ENCODE peak calls at places on chromosomes 6 and 20, in six cellular contexts. U is HepG2, P is GM23338, E is K562, O is HCT116, V is endothelial cell of umbilical vein. Q is an unnamed sample.

GRCh38 chr6:157428418-157429202 is 47.6 kb downstream of the ZDHHC14 start:
- DNase-seq in U (peak; percentile 73), P (peak; percentile 34), E (peak; percentile 38), O (peak; percentile 95), V (no peak), Q (no peak)

GRCh38 chr6:41338654-41339053 is 3.2 kb downstream of the NCR2 start:
- DNase-seq in U (no peak), P (no peak), E (no peak), O (no peak), V (no peak), Q (no peak)

GRCh38 chr6:30759575-30760239 is 15.4 kb upstream of the IER3 start:
- DNase-seq in U (peak; percentile 97), P (peak; percentile 59), E (no peak), O (no peak), V (peak; percentile 74), Q (no peak)

GRCh38 chr6:3731700-3732099 is 19.8 kb downstream of the PXDC1 start:
- DNase-seq in U (no peak), P (no peak), E (no peak), O (no peak), V (no peak), Q (no peak)

GRCh38 chr6:44245912-44246662 is 814 bp upstream of the HSP90AB1 start:
- DNase-seq in U (peak; percentile 93), P (peak; percentile 96), E (peak; percentile 92), O (peak; percentile 89), V (peak; percentile 83), Q (peak; percentile 93)

GRCh38 chr6:3698021-3698420 is 53.5 kb downstream of the PXDC1 start:
- DNase-seq in U (no peak), P (no peak), E (no peak), O (no peak), V (no peak), Q (no peak)

GRCh38 chr20:33685328-33686007 is 717 bp downstream of the E2F1 start:
- DNase-seq in U (peak; percentile 71), P (peak; percentile 64), E (peak; percentile 92), O (no peak), V (peak; percentile 13), Q (no peak)

GRCh38 chr6:106910999-106911949 is 63.3 kb downstream of the CD24 start:
- DNase-seq in U (peak; percentile 89), P (no peak), E (no peak), O (no peak), V (no peak), Q (no peak)

GRCh38 chr6:19838442-19839236 is 1.5 kb downstream of the ID4 start:
- DNase-seq in U (peak; percentile 95), P (peak; percentile 78), E (no peak), O (peak; percentile 33), V (no peak), Q (peak; percentile 58)

GRCh38 chr6:35202066-35202546 is 11.7 kb upstream of the SCUBE3 start:
- DNase-seq in U (no peak), P (peak; percentile 38), E (no peak), O (no peak), V (no peak), Q (no peak)

GRCh38 chr6:163634514-163635171 is 220.1 kb downstream of the QKI start:
- DNase-seq in U (no peak), P (peak; percentile 25), E (no peak), O (no peak), V (no peak), Q (no peak)

DNA sequence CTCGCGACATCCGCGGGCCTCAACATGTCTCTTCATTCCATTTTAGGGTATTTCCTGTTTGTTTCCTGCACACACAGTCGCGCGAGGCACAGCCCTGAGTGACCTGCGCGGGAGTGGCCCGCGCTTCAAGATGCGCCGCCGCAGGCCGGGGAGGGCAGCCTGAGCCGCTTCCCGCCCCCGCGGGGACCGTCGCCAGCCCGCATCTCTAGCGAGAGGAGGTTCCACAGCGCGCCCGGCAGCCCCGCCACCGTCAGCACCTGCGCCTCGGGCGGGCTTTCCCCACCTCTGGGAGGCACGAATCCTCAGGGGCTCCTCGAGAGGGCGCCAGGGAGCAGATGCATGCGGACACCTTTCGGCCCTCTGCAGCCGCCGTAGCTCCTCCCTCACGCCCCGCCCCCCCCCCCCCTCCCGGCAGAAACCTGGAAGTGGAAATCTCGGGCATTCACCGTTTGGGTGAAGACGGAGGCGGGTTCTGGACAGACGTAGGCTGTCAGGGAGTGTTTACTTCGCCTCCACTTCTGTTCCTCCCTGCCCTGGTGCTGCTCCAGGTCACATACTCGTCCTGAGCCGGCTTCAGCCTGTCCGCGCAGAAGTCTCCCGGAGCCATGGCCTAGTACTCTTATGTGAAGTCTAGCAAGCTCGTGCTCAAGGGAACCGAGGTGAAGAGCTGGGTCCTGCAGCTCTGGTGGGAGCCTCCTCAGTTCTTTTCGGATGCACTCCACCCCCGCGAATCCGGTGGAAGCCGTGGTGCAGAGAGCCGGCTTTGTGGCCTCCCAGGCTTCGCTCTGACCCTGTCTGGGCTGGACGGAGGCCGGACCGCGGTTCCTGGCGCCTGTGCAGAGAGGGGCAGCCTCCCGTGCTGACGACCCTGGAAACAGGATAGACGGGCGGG is 880.5 kb upstream of the DEFB115 start:
- DNase-seq in U (peak; percentile 87), P (peak; percentile 84), E (peak; percentile 82), O (peak; percentile 68), V (peak; percentile 85), Q (peak; percentile 70)
- TF ChIP-seq POLR2AphosphoS5 in U (peak; percentile 95), P (peak; percentile 68), E (peak; percentile 66), O (peak; percentile 88), V (peak; percentile 52), Q (no peak)

DNA sequence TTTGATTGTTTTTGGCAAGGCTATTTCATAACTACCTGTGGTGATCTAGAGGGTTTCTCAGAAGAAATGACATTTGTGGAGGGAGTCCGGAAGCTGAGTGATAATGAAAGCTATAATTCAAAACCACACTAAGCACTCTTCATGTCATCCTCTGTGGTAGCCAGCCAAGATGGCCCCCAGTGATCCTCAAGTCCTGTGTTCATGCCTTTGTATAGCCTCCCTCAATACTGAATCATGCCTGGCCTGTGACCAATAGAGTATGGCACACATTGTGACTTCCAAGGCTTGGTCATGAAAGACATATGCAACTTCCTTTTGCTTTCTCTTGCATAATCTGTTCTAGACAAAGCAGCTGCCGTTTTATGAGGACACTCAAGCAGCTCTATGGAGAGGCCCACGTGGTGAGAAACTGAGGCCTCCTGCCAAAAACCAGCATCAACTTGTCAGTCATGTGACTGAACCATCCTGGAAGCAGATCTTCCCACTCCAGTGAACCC is 12.8 kb upstream of the DNAAF9 start:
- DNase-seq in U (no peak), P (no peak), E (no peak), O (no peak), V (no peak), Q (no peak)
- TF ChIP-seq EZH2 in U (no peak), P (no peak), E (no peak), O (no peak), V (no peak), Q (no peak)

DNA sequence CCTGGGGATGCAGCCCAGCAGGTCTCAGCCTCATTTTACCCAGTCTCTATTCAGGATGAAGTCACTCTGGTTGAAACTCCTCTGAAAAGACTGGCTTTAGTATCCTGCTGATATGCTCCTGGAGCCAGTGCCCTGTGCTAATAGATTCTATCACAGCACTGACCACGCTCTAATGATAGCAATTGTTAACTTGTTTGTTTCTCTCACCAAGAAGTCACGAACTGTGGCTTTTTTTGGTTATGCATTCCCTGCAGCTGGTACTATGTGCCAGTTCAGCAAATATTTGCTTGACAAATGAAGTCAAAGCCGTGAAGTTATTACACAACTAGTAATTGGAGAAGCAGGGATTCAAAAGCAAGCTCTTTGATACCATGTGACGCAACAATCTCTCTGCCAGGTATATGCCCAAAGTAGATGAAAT is 754.6 kb downstream of the KIF16B start:
- DNase-seq in U (peak; percentile 6), P (no peak), E (no peak), O (no peak), V (no peak), Q (no peak)
- TF ChIP-seq POLR2AphosphoS5 in U (no peak), P (no peak), E (no peak), O (no peak), V (no peak), Q (no peak)

GRCh38 chr20:12331236-12331635 is 413.5 kb downstream of the BTBD3 start:
- DNase-seq in U (no peak), P (no peak), E (no peak), O (no peak), V (no peak), Q (no peak)
- TF ChIP-seq EZH2 in U (no peak), P (no peak), E (no peak), O (no peak), V (no peak), Q (no peak)

GRCh38 chr6:170010665-170011232 is 259.3 kb downstream of the ERMARD start:
- DNase-seq in U (no peak), P (no peak), E (no peak), O (no peak), V (no peak), Q (no peak)

GRCh38 chr6:170008386-170008785 is 257.0 kb downstream of the ERMARD start:
- DNase-seq in U (no peak), P (no peak), E (no peak), O (no peak), V (no peak), Q (no peak)

GRCh38 chr6:170007468-170008240 is 256.2 kb downstream of the ERMARD start:
- DNase-seq in U (no peak), P (no peak), E (no peak), O (no peak), V (no peak), Q (no peak)

GRCh38 chr6:170006524-170007467 is 255.4 kb downstream of the ERMARD start:
- DNase-seq in U (no peak), P (peak; percentile 98), E (no peak), O (no peak), V (no peak), Q (peak; percentile 82)

DNA sequence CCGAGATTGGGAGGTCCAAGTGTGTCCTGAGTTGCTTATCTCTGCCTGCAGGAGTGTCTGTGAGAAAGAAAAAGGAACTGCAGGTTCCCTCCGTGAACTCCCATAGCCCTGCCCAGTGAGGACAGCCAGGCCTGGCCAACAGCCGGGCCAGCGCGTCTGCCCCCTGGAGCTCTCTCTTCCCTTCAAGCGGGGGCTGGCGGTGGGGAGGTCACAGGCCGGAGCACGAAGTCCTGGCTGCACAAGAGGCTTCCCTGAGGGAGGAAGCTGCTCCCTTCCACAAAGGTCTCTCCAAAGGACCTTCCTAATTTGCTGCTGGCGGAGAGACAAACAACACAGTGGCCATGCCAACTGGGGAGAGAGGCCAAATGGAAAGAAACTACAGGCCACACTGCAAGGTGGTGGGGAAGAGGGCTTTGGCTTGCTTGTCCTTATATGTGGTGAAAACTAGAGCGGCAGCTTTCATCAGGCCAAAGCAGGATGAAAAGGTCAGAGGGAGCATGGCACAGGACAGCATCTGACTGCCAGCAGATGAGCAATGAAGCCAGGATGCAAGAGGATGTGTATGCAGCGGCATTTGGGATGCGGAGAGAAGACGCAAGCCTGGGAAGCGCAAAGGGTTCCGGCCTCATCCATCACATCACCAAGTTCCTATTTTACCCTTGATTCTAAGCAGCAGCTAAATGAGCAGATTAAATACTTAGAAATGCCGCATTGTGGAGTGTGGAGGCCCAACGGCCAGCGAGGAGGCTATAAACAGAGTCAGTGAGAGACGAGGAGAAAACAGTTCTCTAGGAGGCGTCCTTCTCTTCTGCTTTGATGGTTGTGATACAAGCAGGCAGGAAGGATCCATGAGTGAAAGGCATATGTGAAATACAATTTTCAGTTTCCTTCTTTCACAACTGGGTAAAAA is 260.1 kb downstream of the ERMARD start:
- DNase-seq in U (no peak), P (no peak), E (no peak), O (no peak), V (peak; percentile 59), Q (no peak)
- TF ChIP-seq POLR2AphosphoS5 in U (no peak), P (no peak), E (no peak), O (no peak), V (no peak), Q (no peak)